ENCODE peak calls at places on chromosomes 16 and 17, in six cellular contexts. P is transverse colon, R is suprapubic skin, G is esophagus muscularis mucosa, L is stomach, M is GM23338. Z is an unnamed sample.

GRCh38 chr17:19023209-19023999 is 18.8 kb upstream of the FAM83G start:
- DNase-seq in R (no peak), L (no peak), M (no peak), P (no peak), G (no peak), Z (no peak)

GRCh38 chr17:32870027-32870670 is 6.8 kb downstream of the MYO1D start:
- DNase-seq in P (no peak), R (no peak), L (no peak), G (no peak), M (no peak), Z (no peak)

GRCh38 chr17:40552806-40553693 is 12.2 kb downstream of the CCR7 start:
- DNase-seq in M (no peak), P (no peak), R (peak), G (peak), L (peak), Z (peak)

GRCh38 chr17:81433656-81434055 is 38.4 kb downstream of the BAHCC1 start:
- DNase-seq in G (no peak), R (no peak), M (no peak), P (no peak), L (no peak), Z (no peak)

GRCh38 chr17:77369544-77369971 is 228.8 kb downstream of the SEC14L1 start:
- DNase-seq in P (no peak), L (no peak), M (no peak), R (peak), G (no peak), Z (peak)

GRCh38 chr17:22464041-22464440 is 771.7 kb downstream of the KCNJ18 start:
- DNase-seq in G (no peak), R (no peak), M (no peak), P (no peak), L (no peak), Z (no peak)

GRCh38 chr16:89422905-89423630 is 67.3 kb downstream of the ANKRD11 start:
- DNase-seq in R (no peak), G (no peak), L (no peak), P (no peak), M (peak), Z (no peak)

GRCh38 chr16:26644912-26645543 is 421.7 kb upstream of the C16orf82 start:
- DNase-seq in G (peak), R (no peak), L (no peak), P (no peak), M (no peak), Z (no peak)

GRCh38 chr17:38448208-38448776 is 20.0 kb downstream of the ARHGAP23 start:
- DNase-seq in G (no peak), M (no peak), P (no peak), L (no peak), R (no peak), Z (no peak)

GRCh38 chr17:66006654-66007053 is 185.3 kb downstream of the CEP112 start:
- DNase-seq in P (no peak), L (no peak), M (no peak), R (no peak), G (no peak), Z (no peak)

GRCh38 chr16:88634994-88635670 is 3.2 kb upstream of the IL17C start:
- DNase-seq in L (no peak), G (no peak), R (no peak), M (no peak), P (no peak), Z (no peak)

GRCh38 chr16:70660672-70661350 is 14.5 kb downstream of the IL34 start:
- DNase-seq in R (no peak), G (no peak), L (no peak), P (no peak), M (peak), Z (peak)

GRCh38 chr16:47599512-47599911 is 138.4 kb downstream of the PHKB start:
- DNase-seq in R (no peak), L (no peak), G (no peak), M (no peak), P (no peak), Z (no peak)

GRCh38 chr16:2228161-2228824 is 4.9 kb downstream of the E4F1 start:
- DNase-seq in G (no peak), P (no peak), R (no peak), M (no peak), L (no peak), Z (no peak)

GRCh38 chr16:10906914-10907756 is 30.1 kb downstream of the CIITA start:
- DNase-seq in P (no peak), G (no peak), R (no peak), L (no peak), M (peak), Z (no peak)

GRCh38 chr16:69537706-69538080 is 28.1 kb upstream of the NFAT5 start:
- DNase-seq in M (no peak), R (no peak), L (no peak), G (no peak), P (no peak), Z (no peak)

GRCh38 chr16:49356728-49357488 is 16.7 kb upstream of the C16orf78 start:
- DNase-seq in G (no peak), M (no peak), L (no peak), P (peak), R (peak), Z (no peak)

GRCh38 chr16:68387301-68387700 is 61.0 kb downstream of the SMPD3 start:
- DNase-seq in P (peak), L (peak), M (peak), R (no peak), G (no peak), Z (no peak)

GRCh38 chr17:50258647-50259483 is 15.4 kb upstream of the TMEM92 start:
- DNase-seq in R (peak), G (peak), M (no peak), L (no peak), P (no peak), Z (peak)

GRCh38 chr17:31581022-31581483 is 189.6 kb downstream of the RAB11FIP4 start:
- DNase-seq in G (no peak), R (no peak), M (no peak), P (peak), L (peak), Z (peak)

GRCh38 chr16:30398660-30399434 is 3.6 kb downstream of the ZNF48 start:
- DNase-seq in R (no peak), M (no peak), P (no peak), L (no peak), G (no peak), Z (no peak)

DNA sequence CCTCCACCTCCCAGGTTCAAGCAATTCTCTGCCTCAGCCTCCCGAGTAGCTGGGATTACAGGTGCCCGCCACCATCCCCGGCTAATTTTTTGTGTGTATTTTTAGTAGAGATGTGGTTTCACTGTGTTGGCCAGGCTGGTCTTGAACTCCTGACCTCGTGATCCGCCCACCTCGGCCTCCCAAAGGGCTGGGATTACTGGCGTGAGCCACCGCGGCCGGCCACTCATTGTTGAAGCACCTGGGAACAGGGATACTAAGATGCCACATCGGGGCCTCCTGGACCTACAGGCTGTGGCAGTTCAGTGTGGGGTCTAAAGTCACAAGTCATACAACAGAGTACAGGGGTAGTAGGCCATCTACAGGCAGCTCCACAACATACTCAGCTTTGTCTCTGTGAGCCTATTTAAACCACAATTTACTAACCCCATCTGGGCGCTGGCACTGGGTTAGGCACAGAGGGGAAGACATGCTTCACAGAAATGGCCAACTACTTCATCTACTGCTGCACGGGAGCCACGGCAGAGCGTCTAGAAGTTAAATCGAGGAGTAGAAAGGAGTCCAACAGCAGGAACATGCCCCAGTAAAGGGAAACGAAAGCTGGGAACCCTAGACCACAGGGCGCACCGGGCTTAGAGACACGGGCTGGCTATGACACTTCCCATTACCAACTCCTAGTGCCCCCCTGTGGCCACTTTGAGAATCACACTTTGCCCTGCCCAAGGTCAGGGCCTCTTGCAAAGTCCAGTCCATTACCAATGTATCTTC is 4.3 kb downstream of the VAMP2 start:
- DNase-seq in R (peak), G (peak), M (peak), P (peak), L (peak), Z (peak)
- TF ChIP-seq POLR2AphosphoS5 in R (no peak), G (peak), M (no peak), P (peak), L (peak), Z (peak)

GRCh38 chr16:56448005-56448404 is 3.1 kb downstream of the NUDT21 start:
- DNase-seq in L (no peak), R (no peak), M (no peak), G (no peak), P (no peak), Z (no peak)
- H3K27ac ChIP-seq in L (no peak), R (no peak), M (no peak), G (no peak), P (no peak), Z (no peak)

GRCh38 chr17:29292071-29292991 is 1.6 kb downstream of the NUFIP2 start:
- DNase-seq in L (peak), R (peak), G (no peak), M (peak), P (peak), Z (peak)
- TF ChIP-seq POLR2AphosphoS5 in L (peak), R (no peak), G (peak), M (no peak), P (peak), Z (peak)

GRCh38 chr17:58382885-58383248 is 30.9 kb upstream of the SUPT4H1 start:
- DNase-seq in G (no peak), M (no peak), R (no peak), L (no peak), P (no peak), Z (no peak)

GRCh38 chr17:58378895-58379824 is 27.2 kb upstream of the SUPT4H1 start:
- DNase-seq in G (no peak), L (no peak), P (no peak), R (no peak), M (no peak), Z (no peak)

GRCh38 chr17:58381124-58381838 is 29.3 kb upstream of the SUPT4H1 start:
- DNase-seq in R (no peak), L (peak), G (no peak), P (no peak), M (no peak), Z (no peak)

GRCh38 chr17:58382108-58382884 is 30.3 kb upstream of the SUPT4H1 start:
- DNase-seq in R (no peak), P (no peak), M (no peak), L (no peak), G (no peak), Z (no peak)

GRCh38 chr17:58380207-58381123 is 28.5 kb upstream of the SUPT4H1 start:
- DNase-seq in M (no peak), P (no peak), R (no peak), G (no peak), L (no peak), Z (no peak)
- H3K27ac ChIP-seq in M (no peak), P (peak), R (no peak), G (no peak), L (peak), Z (no peak)

DNA sequence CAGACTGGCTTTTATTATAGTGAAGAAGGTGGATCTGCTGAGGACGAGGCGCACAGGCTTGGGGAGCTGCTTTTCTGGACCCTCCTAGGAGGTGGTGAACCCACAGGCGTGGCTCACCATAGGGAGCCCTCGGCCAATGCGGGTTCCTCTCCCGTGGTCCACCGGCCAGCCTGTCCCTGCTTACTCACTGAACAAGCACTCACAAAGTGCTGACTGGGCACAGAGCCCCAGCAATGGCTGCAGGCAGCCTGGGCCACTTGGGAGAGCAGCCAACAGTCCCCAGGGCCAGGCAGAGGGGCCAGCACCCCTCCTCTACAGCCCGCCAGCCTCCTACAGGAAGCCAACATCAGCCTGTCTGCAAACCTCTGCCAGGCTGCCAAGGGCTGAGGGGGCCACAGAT is 19.1 kb upstream of the NCBP3 start:
- DNase-seq in G (no peak), L (no peak), R (no peak), P (no peak), M (no peak), Z (no peak)
- TF ChIP-seq POLR2AphosphoS5 in G (no peak), L (no peak), R (no peak), P (no peak), M (no peak), Z (no peak)

GRCh38 chr16:84449156-84450140 is 55.0 kb downstream of the MEAK7 start:
- DNase-seq in P (peak), G (no peak), R (peak), M (no peak), L (peak), Z (peak)
- H3K27ac ChIP-seq in P (no peak), G (no peak), R (no peak), M (no peak), L (no peak), Z (no peak)

GRCh38 chr16:65306313-65306712 is 184.4 kb upstream of the CDH11 start:
- DNase-seq in M (no peak), G (no peak), P (no peak), L (no peak), R (no peak), Z (no peak)
- TF ChIP-seq POLR2AphosphoS5 in M (no peak), G (no peak), P (no peak), L (no peak), R (no peak), Z (no peak)

DNA sequence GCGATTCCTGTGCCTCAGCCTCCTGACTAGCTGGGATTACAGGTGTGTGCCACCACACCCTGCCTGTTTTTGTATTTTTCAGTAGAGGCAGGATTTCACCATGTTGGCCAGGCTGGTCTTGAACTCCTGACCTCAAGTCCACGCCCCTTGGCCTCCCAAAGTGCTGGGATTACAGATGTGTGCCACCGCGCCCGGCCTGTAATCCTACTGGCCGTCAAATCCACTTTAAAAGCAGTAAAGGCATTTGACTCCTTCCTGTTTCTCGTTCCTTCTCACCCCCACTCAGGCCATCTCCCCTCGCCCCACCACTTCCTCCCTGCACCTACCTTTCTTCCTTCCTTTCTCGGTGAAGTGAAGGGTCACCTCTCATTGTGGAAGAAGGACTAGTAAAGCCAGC is 69.4 kb upstream of the CREBBP start:
- DNase-seq in P (no peak), L (no peak), R (peak), G (no peak), M (no peak), Z (no peak)
- H3K27ac ChIP-seq in P (peak), L (peak), R (peak), G (peak), M (no peak), Z (peak)

DNA sequence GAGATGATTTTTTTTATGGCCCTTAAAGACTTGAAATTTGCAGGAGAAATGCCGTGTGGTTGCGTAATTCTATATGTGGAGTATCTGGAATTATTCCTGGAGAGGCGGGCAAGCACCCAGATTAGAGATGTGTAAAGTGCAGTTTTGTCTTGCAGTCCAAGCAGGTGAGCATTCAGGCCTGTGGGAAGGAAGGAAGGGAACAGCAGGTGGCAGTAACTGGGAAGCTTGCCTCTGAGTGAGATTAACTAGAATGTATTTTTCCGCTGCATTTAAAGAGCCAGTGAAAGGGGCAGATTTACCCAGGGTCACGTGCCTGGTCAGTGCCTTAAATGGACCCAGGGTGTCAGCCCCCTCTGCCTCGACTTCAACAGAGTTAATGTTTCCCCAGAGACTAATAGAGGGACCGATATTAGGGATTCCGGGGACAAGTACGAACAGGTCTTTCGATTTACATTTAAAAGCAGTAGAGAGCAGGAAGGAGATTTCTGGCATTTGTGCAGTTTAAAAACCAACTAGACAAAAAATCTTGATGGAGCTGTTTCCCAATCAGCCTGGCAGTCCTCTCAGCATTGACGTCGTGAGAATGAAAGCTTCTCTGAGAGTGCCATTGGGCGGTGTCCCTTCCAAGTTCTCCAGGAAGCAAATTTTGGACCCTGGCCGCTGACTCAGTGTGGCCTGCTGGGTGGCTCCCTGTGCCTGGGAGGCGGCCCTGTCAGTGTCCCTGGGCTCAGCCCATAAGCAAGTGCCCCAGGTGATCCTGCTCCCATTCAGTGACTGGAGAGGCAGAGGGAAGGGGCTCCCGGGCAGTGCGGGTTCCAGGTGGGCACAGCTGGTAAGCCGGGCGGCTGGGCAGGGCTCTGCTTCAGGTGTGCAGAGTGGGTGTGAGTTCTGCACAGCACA is 38.2 kb downstream of the KSR1 start:
- DNase-seq in P (peak), R (peak), G (no peak), L (peak), M (peak), Z (peak)
- TF ChIP-seq POLR2AphosphoS5 in P (peak), R (no peak), G (peak), L (peak), M (no peak), Z (no peak)